ENCODE peak calls at places on chromosomes 16 and 17, in ten cellular contexts. D is lung; Z is putamen; O is thoracic aorta; U is A549; W is esophagus muscularis mucosa; G is cardiac fibroblast; Y is ACHN; I is SJSA1; T is stimulated activated CD4-positive, alpha-beta T cell treated with anti-CD3 and anti-CD28 coated beads, Interleukin-15, amount 100 ng/mL, for 1 hour. B is an unnamed sample.

GRCh38 chr17:62085511-62086408 is 20.7 kb upstream of the MED13 start:
- DNase-seq in D (peak; percentile 30), Z (no peak), O (no peak), U (no peak), W (no peak), G (peak; percentile 33), Y (no peak), I (no peak), T (no peak), B (no peak)

GRCh38 chr16:66619534-66620418 is 15.3 kb downstream of the CMTM3 start:
- DNase-seq in D (no peak), Z (no peak), O (no peak), U (no peak), W (no peak), G (peak; percentile 76), Y (no peak), I (peak; percentile 34), T (no peak), B (peak; percentile 83)

GRCh38 chr17:50283246-50283645 is 9.0 kb downstream of the TMEM92 start:
- DNase-seq in D (no peak), Z (no peak), O (no peak), U (no peak), W (no peak), G (no peak), Y (no peak), I (no peak), T (no peak), B (no peak)

GRCh38 chr17:58352843-58353719 is 1.1 kb upstream of the SUPT4H1 start:
- DNase-seq in D (no peak), Z (no peak), O (no peak), U (no peak), W (no peak), G (peak; percentile 43), Y (no peak), I (no peak), T (no peak), B (peak; percentile 65)

GRCh38 chr17:74085434-74085833 is 118.0 kb upstream of the RPL38 start:
- DNase-seq in D (no peak), Z (no peak), O (no peak), U (no peak), W (no peak), G (no peak), Y (peak; percentile 16), I (no peak), T (no peak), B (peak; percentile 2)

GRCh38 chr17:72421128-72422092 is 300.6 kb downstream of the SOX9 start:
- DNase-seq in D (peak; percentile 51), Z (no peak), O (no peak), U (peak; percentile 99), W (no peak), G (peak; percentile 98), Y (peak; percentile 98), I (peak; percentile 90), T (no peak), B (peak; percentile 95)

GRCh38 chr17:72853438-72854415 is 238.8 kb downstream of the SLC39A11 start:
- DNase-seq in D (no peak), Z (peak; percentile 19), O (no peak), U (no peak), W (no peak), G (no peak), Y (no peak), I (no peak), T (no peak), B (no peak)

GRCh38 chr17:17180141-17180603 is 26.0 kb downstream of the PLD6 start:
- DNase-seq in D (no peak), Z (no peak), O (no peak), U (no peak), W (no peak), G (no peak), Y (no peak), I (no peak), T (no peak), B (no peak)

GRCh38 chr17:81404557-81405165 is 9.4 kb downstream of the BAHCC1 start:
- DNase-seq in D (no peak), Z (no peak), O (no peak), U (no peak), W (no peak), G (peak; percentile 40), Y (no peak), I (peak; percentile 57), T (no peak), B (no peak)

GRCh38 chr17:32152130-32152529 is 9.8 kb downstream of the RHOT1 start:
- DNase-seq in D (no peak), Z (no peak), O (no peak), U (no peak), W (peak; percentile 7), G (no peak), Y (no peak), I (no peak), T (no peak), B (peak; percentile 42)

GRCh38 chr17:16037636-16038035 is 38.0 kb downstream of the TTC19 start:
- DNase-seq in D (no peak), Z (no peak), O (no peak), U (no peak), W (no peak), G (peak; percentile 49), Y (no peak), I (no peak), T (no peak), B (peak; percentile 40)

GRCh38 chr16:57619133-57619605 is 9.3 kb upstream of the ADGRG1 start:
- DNase-seq in D (no peak), Z (no peak), O (no peak), U (no peak), W (no peak), G (no peak), Y (no peak), I (no peak), T (no peak), B (no peak)

GRCh38 chr16:11844499-11844898 is 6.8 kb downstream of the RSL1D1 start:
- DNase-seq in D (no peak), Z (no peak), O (no peak), U (no peak), W (no peak), G (no peak), Y (no peak), I (no peak), T (no peak), B (no peak)

GRCh38 chr17:65660947-65661346 is 99.5 kb upstream of the AXIN2 start:
- DNase-seq in D (no peak), Z (no peak), O (no peak), U (no peak), W (no peak), G (peak; percentile 90), Y (no peak), I (no peak), T (no peak), B (peak; percentile 68)

GRCh38 chr16:5479925-5480324 is 382.3 kb upstream of the EEF2KMT start:
- DNase-seq in D (no peak), Z (no peak), O (no peak), U (no peak), W (no peak), G (no peak), Y (no peak), I (no peak), T (no peak), B (no peak)

GRCh38 chr17:48586355-48586924 is 3.6 kb downstream of the HOXB3 start:
- DNase-seq in D (no peak), Z (no peak), O (no peak), U (no peak), W (no peak), G (no peak), Y (peak; percentile 64), I (no peak), T (peak; percentile 26), B (no peak)

GRCh38 chr17:19260958-19261357 is 23.8 kb downstream of the EPN2 start:
- DNase-seq in D (no peak), Z (no peak), O (no peak), U (no peak), W (no peak), G (no peak), Y (no peak), I (no peak), T (no peak), B (peak; percentile 21)

GRCh38 chr17:5785343-5785742 is 201.0 kb upstream of the NLRP1 start:
- DNase-seq in D (no peak), Z (no peak), O (no peak), U (no peak), W (no peak), G (peak; percentile 62), Y (peak; percentile 92), I (peak; percentile 66), T (no peak), B (no peak)

GRCh38 chr17:48952904-48953303 is 8.3 kb upstream of the SNF8 start:
- DNase-seq in D (no peak), Z (no peak), O (no peak), U (no peak), W (no peak), G (no peak), Y (no peak), I (no peak), T (no peak), B (no peak)

GRCh38 chr17:48735057-48735341 is 6.4 kb upstream of the HOXB13 start:
- DNase-seq in D (no peak), Z (no peak), O (no peak), U (no peak), W (no peak), G (no peak), Y (no peak), I (no peak), T (no peak), B (no peak)

GRCh38 chr16:12538667-12539081 is 265.0 kb downstream of the CPPED1 start:
- DNase-seq in D (no peak), Z (no peak), O (no peak), U (no peak), W (no peak), G (no peak), Y (no peak), I (no peak), T (no peak), B (no peak)

GRCh38 chr16:28182183-28182582 is 29.6 kb downstream of the XPO6 start:
- DNase-seq in D (no peak), Z (peak; percentile 33), O (no peak), U (no peak), W (no peak), G (peak; percentile 29), Y (peak; percentile 51), I (no peak), T (no peak), B (peak; percentile 16)

GRCh38 chr16:55012362-55012761 is 81.7 kb downstream of the IRX5 start:
- DNase-seq in D (no peak), Z (no peak), O (no peak), U (no peak), W (no peak), G (no peak), Y (no peak), I (no peak), T (no peak), B (no peak)

GRCh38 chr17:38877130-38877851 is 7.4 kb downstream of the LASP1 start:
- DNase-seq in D (no peak), Z (no peak), O (no peak), U (no peak), W (no peak), G (no peak), Y (no peak), I (no peak), T (no peak), B (no peak)

GRCh38 chr17:63419949-63420867 is 25.9 kb downstream of the CYB561 start:
- DNase-seq in D (no peak), Z (no peak), O (no peak), U (no peak), W (no peak), G (no peak), Y (no peak), I (no peak), T (no peak), B (no peak)

GRCh38 chr16:71205482-71206131 is 24.9 kb downstream of the HYDIN start:
- DNase-seq in D (no peak), Z (peak; percentile 4), O (no peak), U (no peak), W (no peak), G (no peak), Y (no peak), I (no peak), T (no peak), B (no peak)

GRCh38 chr16:89765292-89765810 is 44.0 kb downstream of the ZNF276 start:
- DNase-seq in D (no peak), Z (no peak), O (no peak), U (no peak), W (no peak), G (no peak), Y (no peak), I (no peak), T (no peak), B (no peak)

GRCh38 chr16:22123146-22123545 is 30.8 kb downstream of the VWA3A start:
- DNase-seq in D (no peak), Z (no peak), O (no peak), U (peak; percentile 21), W (no peak), G (peak; percentile 33), Y (no peak), I (no peak), T (no peak), B (peak; percentile 5)